ENCODE peak calls at places on chromosomes 5 and 9, in seven cellular contexts. A, B, H, S, W, V and D are unnamed samples.

GRCh38 chr5:96756985-96757384 is 50.8 kb downstream of the ERAP1 start:
- DNase-seq in H (no peak), V (no peak), A (no peak), B (no peak), S (no peak), W (no peak), D (peak; percentile 47)

GRCh38 chr9:112570731-112571167 is 84.1 kb downstream of the KIAA1958 start:
- DNase-seq in S (no peak), V (no peak), H (peak; percentile 69), A (no peak), W (no peak), B (peak; percentile 35), D (peak; percentile 66)

GRCh38 chr9:137430723-137431415 is 7.7 kb downstream of the NOXA1 start:
- DNase-seq in W (peak; percentile 4), B (no peak), S (no peak), H (peak; percentile 28), V (no peak), A (no peak), D (no peak)

GRCh38 chr5:167950126-167950721 is 341.2 kb upstream of the WWC1 start:
- DNase-seq in H (no peak), S (no peak), B (no peak), A (peak; percentile 69), W (no peak), V (no peak), D (no peak)

GRCh38 chr5:42274913-42275312 is 148.3 kb upstream of the GHR start:
- DNase-seq in V (no peak), A (no peak), B (no peak), S (no peak), H (no peak), W (no peak), D (no peak)

GRCh38 chr9:116409124-116409523 is 255.5 kb downstream of the PAPPA start:
- DNase-seq in S (no peak), V (no peak), W (no peak), B (no peak), H (no peak), A (no peak), D (no peak)

GRCh38 chr5:98904786-98905185 is 24.0 kb downstream of the CHD1 start:
- DNase-seq in S (no peak), A (no peak), W (no peak), B (no peak), V (no peak), H (no peak), D (no peak)

GRCh38 chr5:134151723-134152122 is 25.0 kb downstream of the SKP1 start:
- DNase-seq in A (no peak), V (no peak), S (no peak), B (no peak), W (no peak), H (no peak), D (no peak)

GRCh38 chr5:173330151-173330855 is 2.1 kb upstream of the STC2 start:
- DNase-seq in V (no peak), B (no peak), H (no peak), A (no peak), W (no peak), S (no peak), D (no peak)

GRCh38 chr5:160469156-160470144 is 47.8 kb downstream of the PTTG1 start:
- DNase-seq in S (no peak), A (no peak), W (no peak), H (no peak), V (no peak), B (no peak), D (no peak)

GRCh38 chr5:137300411-137301240 is 198.5 kb downstream of the SPOCK1 start:
- DNase-seq in V (no peak), S (no peak), W (no peak), A (no peak), B (no peak), H (no peak), D (no peak)

DNA sequence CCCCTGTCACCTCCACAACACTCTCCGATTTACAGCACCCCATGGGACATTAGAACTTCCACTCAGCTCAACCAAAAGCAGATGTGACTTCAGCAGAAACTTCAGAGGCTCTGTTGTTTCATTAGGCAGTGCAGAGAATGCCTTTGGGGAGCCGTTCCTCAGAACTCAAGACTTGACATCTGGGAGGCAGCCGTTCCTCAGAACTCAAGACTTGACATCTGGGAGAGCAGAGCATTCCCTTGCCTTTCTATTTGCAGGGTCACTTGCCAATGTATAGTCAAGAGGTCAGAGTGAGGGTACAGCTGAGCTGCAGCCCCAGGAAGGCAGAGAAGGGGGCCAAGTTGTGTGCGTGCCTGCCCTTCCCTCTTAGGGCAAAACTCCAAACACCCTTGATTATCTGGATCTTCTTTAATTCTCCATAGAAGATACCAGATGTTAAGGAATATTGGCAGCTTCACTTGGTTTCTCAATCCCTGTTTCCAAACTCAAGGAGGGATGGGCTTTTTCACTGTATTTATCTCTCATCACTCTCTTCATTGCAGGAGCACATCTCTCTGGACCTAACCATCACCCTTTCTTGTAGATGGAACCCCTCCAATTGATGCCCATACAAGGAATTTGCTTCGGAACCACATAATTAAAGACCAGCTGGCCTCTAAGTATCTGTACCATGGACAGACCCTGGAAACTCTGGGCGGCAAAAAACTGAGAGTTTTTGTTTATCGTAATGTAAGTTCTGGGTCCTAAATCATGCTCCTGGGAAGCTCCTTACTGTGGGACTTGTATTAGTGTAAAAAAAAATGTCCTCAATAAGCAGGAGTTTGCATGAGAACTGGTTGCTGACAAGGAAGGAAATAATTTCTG is 25.6 kb downstream of the TGFBI start:
- DNase-seq in W (no peak), B (no peak), S (no peak), H (no peak), A (peak; percentile 77), V (no peak), D (no peak)
- H3K4me3 ChIP-seq in W (no peak overlapping the region), B (no peak overlapping the region), S (no peak overlapping the region), H (no peak overlapping the region), A (no peak overlapping the region), V (no peak overlapping the region), D (no peak overlapping the region)

DNA sequence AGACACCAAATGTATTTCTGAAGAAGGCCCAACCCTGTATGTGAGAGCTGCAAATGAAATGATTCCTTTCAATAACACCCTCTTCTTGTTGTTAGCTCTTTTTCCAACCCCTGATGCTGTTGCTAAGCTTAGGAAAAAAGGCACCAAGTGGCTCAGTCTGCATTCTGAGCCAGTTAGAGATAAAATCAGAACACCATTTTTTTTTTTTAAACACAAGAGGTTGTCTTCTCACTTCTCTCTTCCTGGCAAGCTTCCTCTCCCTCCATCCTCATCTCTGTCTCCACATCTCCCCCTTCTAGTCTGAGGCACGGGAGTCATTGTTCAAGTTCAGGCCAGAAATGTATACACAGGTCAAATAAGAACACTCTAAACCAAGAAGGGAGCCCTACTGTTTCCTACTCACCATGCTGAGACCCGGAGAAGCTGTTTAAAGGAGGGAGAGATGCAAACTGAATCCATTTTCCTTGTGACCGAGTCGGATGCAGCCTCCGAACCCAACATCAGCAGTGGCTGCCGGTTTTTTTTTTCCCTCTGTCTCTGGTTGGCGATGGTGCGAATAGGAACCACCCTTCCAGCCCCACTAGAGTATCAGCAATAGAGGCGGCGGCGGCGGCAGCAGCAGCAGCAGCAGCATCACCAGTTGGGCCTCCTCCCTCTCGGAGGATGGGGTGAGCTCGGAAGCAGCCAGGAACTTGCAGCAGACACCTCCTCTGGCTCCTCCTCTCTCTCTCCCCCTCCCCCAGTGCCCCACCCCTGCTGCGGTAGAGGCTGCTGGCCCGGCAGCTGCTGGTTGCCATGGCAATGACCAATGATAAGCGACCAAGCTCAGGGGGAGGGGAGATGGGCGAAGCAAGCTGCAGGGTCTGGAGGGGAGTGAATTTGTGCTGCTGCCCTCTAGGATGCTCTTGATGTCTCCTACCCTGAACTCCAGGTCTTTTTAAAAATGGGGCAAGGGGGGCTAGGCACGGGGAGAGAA is at the start of gene JAKMIP2:
- DNase-seq in A (peak; percentile 14), W (peak; percentile 65), H (no peak), S (peak; percentile 64), V (peak; percentile 70), B (peak; percentile 42), D (peak; percentile 76)
- TF ChIP-seq CTCF in A (no peak), W (no peak), H (no peak), S (no peak), V (no peak), B (no peak), D (no peak)

GRCh38 chr5:122311888-122312669 is at the start of gene SNCAIP:
- DNase-seq in V (no peak), S (peak; percentile 77), H (peak; percentile 76), A (no peak), B (peak; percentile 43), W (peak; percentile 52), D (no peak)

GRCh38 chr5:122311400-122311887 is 593 bp upstream of the SNCAIP start:
- DNase-seq in H (peak; percentile 61), B (no peak), S (no peak), A (no peak), W (no peak), V (no peak), D (no peak)

GRCh38 chr5:122312670-122312988 is 592 bp downstream of the SNCAIP start:
- DNase-seq in B (no peak), S (peak; percentile 61), V (no peak), W (no peak), H (peak; percentile 60), A (no peak), D (no peak)

GRCh38 chr5:122313001-122313402 is 965 bp downstream of the SNCAIP start:
- DNase-seq in V (no peak), A (no peak), S (peak; percentile 59), W (peak; percentile 16), B (no peak), H (peak; percentile 39), D (no peak)

GRCh38 chr5:122310886-122311285 is 1.2 kb upstream of the SNCAIP start:
- DNase-seq in V (no peak), W (no peak), H (peak; percentile 34), B (no peak), A (no peak), S (no peak), D (no peak)
- H3K4me3 ChIP-seq in V (no peak overlapping the region), W (no peak overlapping the region), H (peak overlapping the region; percentile 86), B (no peak overlapping the region), A (no peak overlapping the region), S (peak overlapping the region; percentile 82), D (no peak overlapping the region)

DNA sequence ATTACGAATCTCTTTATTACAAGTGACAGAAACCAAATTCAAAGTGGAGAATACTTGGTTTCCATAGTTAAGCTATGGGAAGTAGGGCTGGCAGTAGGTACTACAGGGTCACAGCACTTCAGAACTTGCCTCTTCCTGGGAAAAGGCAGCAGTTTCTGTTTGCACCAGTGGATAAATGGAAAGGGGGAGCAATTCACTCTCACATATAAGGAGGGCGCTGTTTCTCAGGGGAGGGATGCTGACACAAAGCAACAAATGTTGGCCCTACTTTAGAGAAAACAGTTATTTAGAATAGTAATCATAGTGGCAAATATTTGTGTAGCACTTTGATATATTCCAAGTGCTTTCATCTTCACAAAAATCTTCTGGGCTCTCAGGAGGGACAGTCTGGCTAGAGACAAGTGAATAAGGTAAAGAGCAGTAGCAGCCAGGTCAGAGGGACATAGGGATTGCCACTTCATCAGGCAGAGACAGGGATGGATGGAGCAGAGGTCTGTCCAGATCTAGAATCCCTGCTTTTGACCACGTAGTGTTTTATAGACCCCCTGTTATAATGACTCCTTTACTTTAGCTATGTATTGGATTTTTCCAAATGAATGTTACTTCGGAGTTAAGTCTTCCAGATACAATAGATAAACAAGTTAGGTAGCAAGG is 554.8 kb upstream of the SGCD start:
- DNase-seq in W (no peak), B (no peak), S (no peak), H (no peak), V (no peak), A (no peak), D (no peak)
- TF ChIP-seq CTCF in W (no peak), B (no peak), S (no peak), H (no peak), V (no peak), A (no peak), D (no peak)